ENCODE peak calls at places on chromosomes 5 and 9, in ten cellular contexts. Z is type B pancreatic cell, T is thoracic aorta, K is A549, Q is lower leg skin, E is BJ, G is prostate gland, H is heart right ventricle, B is choroid plexus epithelial cell, Y is endothelial cell. P is an unnamed sample.

GRCh38 chr5:8864053-8864452 is 681.8 kb downstream of the SEMA5A start:
- DNase-seq in Z (no peak), T (no peak), K (peak; percentile 31), Q (no peak), E (no peak), G (no peak), H (no peak), B (peak; percentile 58), Y (peak; percentile 35), P (no peak)

GRCh38 chr5:72265032-72265903 is 54.8 kb downstream of the MRPS27 start:
- DNase-seq in Z (no peak), T (no peak), K (no peak), Q (no peak), E (no peak), G (no peak), H (no peak), B (no peak), Y (no peak), P (no peak)

GRCh38 chr9:18568969-18569368 is 95.0 kb downstream of the ADAMTSL1 start:
- DNase-seq in Z (no peak), T (no peak), K (no peak), Q (no peak), E (no peak), G (no peak), H (no peak), B (peak; percentile 20), Y (no peak), P (no peak)

GRCh38 chr9:93261281-93261680 is 77.3 kb downstream of the WNK2 start:
- DNase-seq in Z (peak; percentile 53), T (no peak), K (no peak), Q (peak; percentile 77), E (no peak), G (no peak), H (no peak), B (no peak), Y (no peak), P (peak; percentile 25)

GRCh38 chr9:38024036-38024681 is 44.9 kb downstream of the SHB start:
- DNase-seq in Z (no peak), T (no peak), K (peak; percentile 42), Q (no peak), E (no peak), G (peak; percentile 83), H (no peak), B (peak; percentile 82), Y (no peak), P (no peak)

GRCh38 chr9:78041971-78042370 is 10.4 kb upstream of the GNAQ start:
- DNase-seq in Z (no peak), T (no peak), K (no peak), Q (no peak), E (no peak), G (no peak), H (no peak), B (no peak), Y (no peak), P (no peak)

GRCh38 chr5:79202076-79202475 is 33.9 kb upstream of the JMY start:
- DNase-seq in Z (no peak), T (no peak), K (peak; percentile 29), Q (no peak), E (no peak), G (no peak), H (no peak), B (peak; percentile 30), Y (no peak), P (no peak)

GRCh38 chr5:79831910-79832309 is 142.3 kb downstream of the CMYA5 start:
- DNase-seq in Z (no peak), T (no peak), K (no peak), Q (peak; percentile 74), E (no peak), G (no peak), H (no peak), B (no peak), Y (no peak), P (no peak)

GRCh38 chr9:36486933-36487481 is 85.7 kb upstream of the MELK start:
- DNase-seq in Z (peak; percentile 70), T (peak; percentile 8), K (peak; percentile 16), Q (peak; percentile 88), E (no peak), G (peak; percentile 11), H (peak; percentile 58), B (no peak), Y (peak; percentile 66), P (peak; percentile 69)

GRCh38 chr5:43008369-43009158 is 31.6 kb downstream of the ANXA2R start:
- DNase-seq in Z (peak; percentile 82), T (peak; percentile 37), K (peak; percentile 98), Q (peak; percentile 97), E (no peak), G (peak; percentile 88), H (peak; percentile 85), B (peak; percentile 96), Y (peak; percentile 92), P (peak; percentile 69)

GRCh38 chr9:70587143-70587710 is 172.8 kb upstream of the KLF9 start:
- DNase-seq in Z (no peak), T (no peak), K (no peak), Q (no peak), E (peak; percentile 86), G (no peak), H (no peak), B (peak; percentile 89), Y (no peak), P (no peak)

GRCh38 chr9:31799953-31800609 is 584.4 kb upstream of the ACO1 start:
- DNase-seq in Z (no peak), T (no peak), K (peak; percentile 19), Q (no peak), E (no peak), G (no peak), H (no peak), B (peak; percentile 79), Y (peak; percentile 15), P (no peak)

GRCh38 chr9:125374443-125375309 is 113.0 kb downstream of the GAPVD1 start:
- DNase-seq in Z (peak; percentile 82), T (no peak), K (peak; percentile 72), Q (peak; percentile 91), E (peak; percentile 6), G (peak; percentile 42), H (peak; percentile 63), B (peak; percentile 82), Y (peak; percentile 81), P (peak; percentile 92)

GRCh38 chr5:113378486-113378885 is 56.3 kb downstream of the TSSK1B start:
- DNase-seq in Z (no peak), T (no peak), K (no peak), Q (no peak), E (no peak), G (no peak), H (no peak), B (no peak), Y (no peak), P (no peak)

GRCh38 chr5:113381015-113381326 is 53.8 kb downstream of the TSSK1B start:
- DNase-seq in Z (no peak), T (no peak), K (no peak), Q (no peak), E (no peak), G (no peak), H (no peak), B (no peak), Y (no peak), P (no peak)

GRCh38 chr5:113378081-113378480 is 56.7 kb downstream of the TSSK1B start:
- DNase-seq in Z (no peak), T (no peak), K (no peak), Q (no peak), E (no peak), G (no peak), H (no peak), B (peak; percentile 41), Y (no peak), P (no peak)

GRCh38 chr5:113380299-113381014 is 54.3 kb downstream of the TSSK1B start:
- DNase-seq in Z (no peak), T (no peak), K (no peak), Q (no peak), E (no peak), G (no peak), H (no peak), B (no peak), Y (no peak), P (no peak)

GRCh38 chr5:113378960-113379541 is 55.7 kb downstream of the TSSK1B start:
- DNase-seq in Z (no peak), T (no peak), K (peak; percentile 56), Q (no peak), E (no peak), G (peak; percentile 58), H (no peak), B (peak; percentile 81), Y (peak; percentile 63), P (peak; percentile 63)
- TF ChIP-seq CTCF in Z (peak; percentile 85), T (peak; percentile 64), K (peak; percentile 77), Q (no peak), E (peak; percentile 76), G (peak; percentile 53), H (peak; percentile 57), B (peak; percentile 83), Y (peak; percentile 67), P (peak; percentile 87)

DNA sequence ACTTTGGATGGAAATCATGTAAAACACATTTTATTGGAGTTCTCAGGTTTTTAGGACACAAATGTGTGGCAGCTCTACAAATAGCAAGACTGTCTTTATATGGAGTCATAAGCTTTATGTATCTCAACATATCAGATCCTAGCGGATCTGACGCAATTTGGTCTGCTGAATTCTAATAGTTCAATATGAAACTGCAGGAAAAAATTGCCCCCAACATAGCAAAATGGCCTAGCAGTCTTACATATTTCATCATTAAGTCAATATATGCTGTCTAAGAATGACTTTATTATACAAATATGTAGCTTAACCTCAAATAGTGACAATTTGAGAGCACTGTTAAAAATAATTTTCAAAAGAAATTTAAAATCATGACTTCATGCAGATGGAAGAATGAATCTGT is 244.3 kb downstream of the TAF11L14 start:
- DNase-seq in Z (no peak), T (no peak), K (no peak), Q (no peak), E (no peak), G (no peak), H (no peak), B (no peak), Y (no peak), P (no peak)
- TF ChIP-seq CTCF in Z (no peak), T (no peak), K (no peak), Q (no peak), E (no peak), G (no peak), H (no peak), B (no peak), Y (no peak), P (no peak)

DNA sequence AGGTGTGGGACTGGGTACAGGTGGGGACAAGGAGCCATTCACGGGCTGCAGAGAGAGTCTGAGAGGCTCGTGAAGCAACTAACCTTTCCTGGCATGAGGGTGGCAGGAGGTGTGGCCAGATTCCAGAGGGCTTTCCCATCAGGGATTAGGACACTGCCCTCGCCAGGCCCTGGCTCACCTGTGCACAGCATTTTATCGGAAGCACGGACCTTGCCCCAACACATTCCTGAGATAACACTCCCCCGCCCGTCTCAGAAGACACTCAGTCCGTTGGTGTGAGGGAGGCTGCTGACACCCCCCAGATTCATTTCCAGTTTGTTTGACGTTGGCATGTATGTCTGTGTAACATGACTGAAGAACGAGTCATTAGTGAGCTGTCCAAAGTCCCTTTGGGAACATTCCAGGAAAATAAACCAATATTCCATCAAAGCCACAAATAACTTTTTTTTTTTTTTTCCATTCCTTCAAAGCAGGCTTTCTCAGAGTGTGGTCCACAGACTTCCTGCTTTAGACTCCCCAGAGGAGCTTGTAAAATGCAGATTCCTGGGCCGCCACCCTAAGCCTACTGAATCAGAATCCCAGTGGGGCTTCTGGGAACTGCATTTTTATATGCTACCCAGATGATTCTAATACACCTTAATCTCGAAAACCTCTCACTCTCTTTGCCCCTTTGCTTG is 23.4 kb downstream of the WWC1 start:
- DNase-seq in Z (no peak), T (no peak), K (peak; percentile 98), Q (no peak), E (peak; percentile 85), G (peak; percentile 66), H (no peak), B (peak; percentile 67), Y (no peak), P (no peak)
- TF ChIP-seq CTCF in Z (no peak), T (no peak), K (peak; percentile 14), Q (no peak), E (no peak), G (no peak), H (no peak), B (no peak), Y (no peak), P (no peak)

GRCh38 chr5:39691993-39692392 is 267.2 kb upstream of the DAB2 start:
- DNase-seq in Z (no peak), T (no peak), K (peak; percentile 12), Q (no peak), E (no peak), G (no peak), H (no peak), B (peak; percentile 42), Y (no peak), P (no peak)
- TF ChIP-seq CTCF in Z (peak; percentile 19), T (no peak), K (peak; percentile 17), Q (no peak), E (no peak), G (no peak), H (no peak), B (peak; percentile 52), Y (peak; percentile 29), P (no peak)